ENCODE peak calls at places on chromosomes 11 and 22, in six cellular contexts. N is lower lobe of right lung, V is heart right ventricle, R is heart left ventricle, I is fibroblast of lung, Y is ascending aorta. Q is an unnamed sample.

GRCh38 chr11:11772865-11773515 is 68.8 kb upstream of the USP47 start:
- DNase-seq in N (no peak), V (no peak), R (no peak), I (no peak), Y (no peak), Q (no peak)

GRCh38 chr11:44751066-44751465 is 24.3 kb downstream of the TSPAN18 start:
- DNase-seq in N (no peak), V (no peak), R (no peak), I (no peak), Y (no peak), Q (no peak)

GRCh38 chr22:33918676-33919590 is 1.3 kb downstream of the LARGE1 start:
- DNase-seq in N (no peak), V (no peak), R (no peak), I (peak; percentile 28), Y (no peak), Q (no peak)

GRCh38 chr22:42365942-42366660 is 66.1 kb downstream of the NFAM1 start:
- DNase-seq in N (no peak), V (no peak), R (no peak), I (no peak), Y (no peak), Q (no peak)

GRCh38 chr11:93279911-93280347 is 50.6 kb upstream of the DEUP1 start:
- DNase-seq in N (no peak), V (no peak), R (no peak), I (no peak), Y (no peak), Q (no peak)

GRCh38 chr11:18203723-18204122 is 31.1 kb downstream of the MRGPRX4 start:
- DNase-seq in N (no peak), V (no peak), R (no peak), I (no peak), Y (no peak), Q (no peak)

GRCh38 chr22:32720924-32721323 is 80.6 kb upstream of the TIMP3 start:
- DNase-seq in N (no peak), V (no peak), R (no peak), I (peak; percentile 83), Y (no peak), Q (no peak)

GRCh38 chr11:119107538-119108150 is 500 bp downstream of the C2CD2L start:
- DNase-seq in N (peak; percentile 52), V (no peak), R (no peak), I (no peak), Y (no peak), Q (no peak)

GRCh38 chr11:45436118-45436517 is 150.0 kb upstream of the SYT13 start:
- DNase-seq in N (no peak), V (no peak), R (no peak), I (no peak), Y (no peak), Q (no peak)

GRCh38 chr11:102109896-102110760 is at the start of gene YAP1:
- DNase-seq in N (peak; percentile 90), V (peak; percentile 91), R (peak; percentile 92), I (peak; percentile 97), Y (peak; percentile 33), Q (peak; percentile 94)

GRCh38 chr22:28600546-28601143 is 79.0 kb downstream of the TTC28 start:
- DNase-seq in N (no peak), V (no peak), R (no peak), I (peak; percentile 43), Y (no peak), Q (no peak)

GRCh38 chr22:32800158-32800557 is 1.3 kb upstream of the TIMP3 start:
- DNase-seq in N (no peak), V (no peak), R (peak; percentile 54), I (no peak), Y (no peak), Q (peak; percentile 49)

GRCh38 chr11:79243412-79244174 is 197.2 kb downstream of the TENM4 start:
- DNase-seq in N (no peak), V (no peak), R (peak; percentile 32), I (no peak), Y (no peak), Q (no peak)

GRCh38 chr11:19072464-19072863 is 11.9 kb upstream of the MRGPRX2 start:
- DNase-seq in N (peak; percentile 46), V (no peak), R (no peak), I (no peak), Y (no peak), Q (no peak)

GRCh38 chr11:127226376-127226775 is 225.8 kb upstream of the KIRREL3 start:
- DNase-seq in N (no peak), V (no peak), R (no peak), I (no peak), Y (no peak), Q (no peak)

GRCh38 chr22:42379961-42380537 is 52.2 kb downstream of the NFAM1 start:
- DNase-seq in N (no peak), V (no peak), R (no peak), I (no peak), Y (no peak), Q (no peak)

GRCh38 chr11:10604340-10604748 is 35.9 kb upstream of the LYVE1 start:
- DNase-seq in N (no peak), V (peak; percentile 57), R (peak; percentile 73), I (no peak), Y (no peak), Q (peak; percentile 83)

GRCh38 chr22:23673826-23674690 is 16.8 kb upstream of the RGL4 start:
- DNase-seq in N (no peak), V (no peak), R (no peak), I (no peak), Y (no peak), Q (peak; percentile 32)

GRCh38 chr11:58796333-58797049 is 48.0 kb downstream of the GLYATL2 start:
- DNase-seq in N (no peak), V (no peak), R (no peak), I (no peak), Y (no peak), Q (no peak)

GRCh38 chr22:45317551-45318167 is 7.9 kb downstream of the FAM118A start:
- DNase-seq in N (no peak), V (peak; percentile 59), R (peak; percentile 63), I (peak; percentile 68), Y (peak; percentile 70), Q (peak; percentile 60)

GRCh38 chr22:35349704-35350538 is 31.0 kb upstream of the HMOX1 start:
- DNase-seq in N (no peak), V (no peak), R (no peak), I (peak; percentile 41), Y (no peak), Q (no peak)
- H3K4me3 ChIP-seq in N (no peak overlapping the region), V (no peak overlapping the region), R (no peak overlapping the region), I (no peak overlapping the region), Y (peak overlapping the region; percentile 74), Q (peak overlapping the region; percentile 71)

DNA sequence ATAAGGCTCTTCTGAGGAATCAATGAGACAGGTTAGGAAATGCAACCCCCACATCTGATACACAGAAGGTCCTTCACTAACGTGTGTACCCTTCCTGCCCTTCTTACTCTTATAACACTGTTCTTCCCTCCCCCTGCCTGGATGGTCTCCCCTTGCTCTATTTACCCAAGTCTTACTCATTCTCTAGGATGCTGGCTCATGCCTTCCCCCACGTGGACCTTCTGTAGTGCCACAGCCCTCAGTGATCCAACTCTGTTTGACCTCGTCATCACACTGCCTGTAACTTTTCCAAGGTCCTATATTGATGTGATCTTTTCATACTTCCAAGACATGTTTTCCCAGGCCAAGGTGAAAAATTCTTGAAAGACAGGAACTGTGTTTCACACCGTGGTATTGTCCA is 79.8 kb downstream of the C11orf58 start:
- DNase-seq in N (no peak), V (no peak), R (no peak), I (peak; percentile 27), Y (no peak), Q (no peak)
- TF ChIP-seq CTCF in N (no peak), V (no peak), R (no peak), I (no peak), Y (no peak), Q (no peak)

GRCh38 chr11:76783294-76783900 is at the start of gene TSKU:
- DNase-seq in N (peak; percentile 63), V (no peak), R (peak; percentile 63), I (no peak), Y (no peak), Q (no peak)

GRCh38 chr11:76786053-76787014 is 3.2 kb downstream of the TSKU start:
- DNase-seq in N (no peak), V (no peak), R (peak; percentile 37), I (no peak), Y (no peak), Q (no peak)

GRCh38 chr11:76783901-76784813 is 1.0 kb downstream of the TSKU start:
- DNase-seq in N (no peak), V (peak; percentile 61), R (peak; percentile 79), I (peak; percentile 88), Y (no peak), Q (peak; percentile 73)

GRCh38 chr11:76787271-76787670 is 4.1 kb downstream of the TSKU start:
- DNase-seq in N (no peak), V (no peak), R (no peak), I (no peak), Y (no peak), Q (no peak)

GRCh38 chr11:76785513-76785912 is 2.4 kb downstream of the TSKU start:
- DNase-seq in N (no peak), V (no peak), R (no peak), I (no peak), Y (no peak), Q (no peak)
- H3K4me3 ChIP-seq in N (peak overlapping the region; percentile 87), V (peak overlapping the region; percentile 83), R (no peak overlapping the region), I (no peak overlapping the region), Y (peak overlapping the region; percentile 86), Q (no peak overlapping the region)

GRCh38 chr11:133830931-133831907 is 14.1 kb downstream of the SPATA19 start:
- DNase-seq in N (no peak), V (no peak), R (no peak), I (no peak), Y (no peak), Q (no peak)
- TF ChIP-seq CTCF in N (peak; percentile 7), V (peak; percentile 26), R (no peak), I (no peak), Y (no peak), Q (peak; percentile 5)

GRCh38 chr22:17086301-17086700 is 1.5 kb downstream of the IL17RA start:
- DNase-seq in N (no peak), V (no peak), R (no peak), I (no peak), Y (no peak), Q (no peak)
- H3K4me3 ChIP-seq in N (peak overlapping the region; percentile 91), V (peak overlapping the region; percentile 95), R (no peak overlapping the region), I (no peak overlapping the region), Y (peak overlapping the region; percentile 73), Q (peak overlapping the region; percentile 82)

DNA sequence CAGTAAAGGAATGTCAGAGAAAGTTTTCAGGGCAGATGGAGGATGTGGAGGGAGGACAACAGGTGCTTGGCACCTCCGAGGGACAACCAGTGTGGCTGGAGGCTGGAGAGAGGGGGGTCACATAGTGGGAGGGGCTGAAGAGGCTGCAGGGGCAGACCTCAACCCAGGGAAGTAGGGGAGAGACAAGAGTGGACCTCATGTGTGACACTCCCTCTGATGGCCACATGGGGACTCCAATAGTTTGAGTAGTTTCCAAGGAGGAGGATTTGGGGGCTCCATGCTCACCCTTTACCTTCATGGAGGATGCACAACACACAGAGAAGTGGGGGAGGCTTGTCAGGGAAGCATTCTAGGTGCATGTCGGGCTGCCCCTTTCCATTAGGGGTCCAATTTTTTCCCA is 35.1 kb upstream of the ASPHD2 start:
- DNase-seq in N (no peak), V (no peak), R (no peak), I (no peak), Y (no peak), Q (no peak)
- TF ChIP-seq CTCF in N (no peak), V (no peak), R (no peak), I (peak; percentile 3), Y (no peak), Q (no peak)

DNA sequence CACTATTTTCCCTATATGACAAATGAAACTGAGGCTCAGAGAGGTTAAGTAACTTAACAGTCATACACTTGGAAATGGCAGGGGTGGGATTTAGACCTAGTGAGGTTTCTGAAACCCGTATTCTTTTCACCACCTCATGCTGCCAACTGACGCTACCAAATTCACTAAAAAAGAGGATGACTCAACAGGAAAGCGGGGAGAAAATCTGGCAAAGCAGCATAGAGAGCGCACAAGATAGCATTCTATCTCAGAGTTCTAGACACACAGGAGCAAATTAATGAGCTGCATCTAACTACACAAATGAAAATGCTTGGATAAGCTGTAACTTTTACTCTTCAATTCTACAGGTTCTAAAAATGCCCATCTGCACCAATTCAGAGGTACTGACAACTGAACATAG is 136.4 kb downstream of the RBFOX2 start:
- DNase-seq in N (no peak), V (no peak), R (no peak), I (peak; percentile 89), Y (no peak), Q (no peak)
- H3K4me3 ChIP-seq in N (no peak overlapping the region), V (peak overlapping the region; percentile 54), R (peak overlapping the region; percentile 39), I (no peak overlapping the region), Y (peak overlapping the region; percentile 67), Q (peak overlapping the region; percentile 65)

Q was measured in psoas muscle.